ENCODE peak calls at places on chromosome 18, in eight cellular contexts. One of them, this sample, is unnamed.

GRCh38 chr18:51516478-51517038 is 319.1 kb upstream of the MEX3C start:
- DNase-seq in left ventricle myocardium inferior: no peak
- DNase-seq in CD8-positive, alpha-beta T cell: no peak
- DNase-seq in GM12864: no peak
- DNase-seq in right atrium auricular region: no peak
- DNase-seq in left lung: no peak
- DNase-seq in fibroblast of lung: no peak
- DNase-seq in brain microvascular endothelial cell: no peak
- DNase-seq in this sample: peak

GRCh38 chr18:2985628-2986027 is 27.3 kb downstream of the LPIN2 start:
- DNase-seq in CD8-positive, alpha-beta T cell: peak
- DNase-seq in left lung: no peak
- DNase-seq in GM12864: no peak
- DNase-seq in left ventricle myocardium inferior: no peak
- DNase-seq in fibroblast of lung: peak
- DNase-seq in brain microvascular endothelial cell: no peak
- DNase-seq in right atrium auricular region: no peak
- DNase-seq in this sample: peak

GRCh38 chr18:13269599-13270011 is 51.0 kb downstream of the LDLRAD4 start:
- DNase-seq in right atrium auricular region: no peak
- DNase-seq in fibroblast of lung: no peak
- DNase-seq in GM12864: no peak
- DNase-seq in CD8-positive, alpha-beta T cell: no peak
- DNase-seq in brain microvascular endothelial cell: no peak
- DNase-seq in left ventricle myocardium inferior: peak
- DNase-seq in left lung: no peak
- DNase-seq in this sample: no peak

GRCh38 chr18:67151366-67151765 is 365.2 kb downstream of the DSEL start:
- DNase-seq in right atrium auricular region: no peak
- DNase-seq in GM12864: no peak
- DNase-seq in brain microvascular endothelial cell: no peak
- DNase-seq in left ventricle myocardium inferior: no peak
- DNase-seq in CD8-positive, alpha-beta T cell: no peak
- DNase-seq in left lung: no peak
- DNase-seq in fibroblast of lung: no peak
- DNase-seq in this sample: no peak

GRCh38 chr18:72458256-72458655 is 85.9 kb downstream of the CBLN2 start:
- DNase-seq in fibroblast of lung: no peak
- DNase-seq in GM12864: no peak
- DNase-seq in CD8-positive, alpha-beta T cell: no peak
- DNase-seq in brain microvascular endothelial cell: no peak
- DNase-seq in left lung: no peak
- DNase-seq in left ventricle myocardium inferior: no peak
- DNase-seq in right atrium auricular region: no peak
- DNase-seq in this sample: no peak

GRCh38 chr18:10497350-10497749 is 28.5 kb upstream of the NAPG start:
- DNase-seq in left ventricle myocardium inferior: no peak
- DNase-seq in left lung: no peak
- DNase-seq in right atrium auricular region: no peak
- DNase-seq in brain microvascular endothelial cell: no peak
- DNase-seq in fibroblast of lung: no peak
- DNase-seq in GM12864: no peak
- DNase-seq in CD8-positive, alpha-beta T cell: no peak
- DNase-seq in this sample: no peak

GRCh38 chr18:2846241-2846637 is 567 bp upstream of the EMILIN2 start:
- DNase-seq in left lung: no peak
- DNase-seq in GM12864: no peak
- DNase-seq in right atrium auricular region: no peak
- DNase-seq in CD8-positive, alpha-beta T cell: no peak
- DNase-seq in brain microvascular endothelial cell: peak
- DNase-seq in fibroblast of lung: peak
- DNase-seq in left ventricle myocardium inferior: no peak
- DNase-seq in this sample: peak

GRCh38 chr18:30415903-30416302 is 626.6 kb downstream of the DSC3 start:
- DNase-seq in brain microvascular endothelial cell: no peak
- DNase-seq in right atrium auricular region: no peak
- DNase-seq in fibroblast of lung: peak
- DNase-seq in left ventricle myocardium inferior: no peak
- DNase-seq in GM12864: no peak
- DNase-seq in left lung: no peak
- DNase-seq in CD8-positive, alpha-beta T cell: no peak
- DNase-seq in this sample: no peak

GRCh38 chr18:2410688-2411087 is 160.6 kb downstream of the METTL4 start:
- DNase-seq in brain microvascular endothelial cell: peak
- DNase-seq in GM12864: no peak
- DNase-seq in CD8-positive, alpha-beta T cell: no peak
- DNase-seq in left lung: no peak
- DNase-seq in right atrium auricular region: no peak
- DNase-seq in fibroblast of lung: no peak
- DNase-seq in left ventricle myocardium inferior: no peak
- DNase-seq in this sample: no peak

GRCh38 chr18:78724214-78724834 is 255.3 kb upstream of the SALL3 start:
- DNase-seq in CD8-positive, alpha-beta T cell: no peak
- DNase-seq in left ventricle myocardium inferior: no peak
- DNase-seq in left lung: peak
- DNase-seq in right atrium auricular region: no peak
- DNase-seq in fibroblast of lung: no peak
- DNase-seq in brain microvascular endothelial cell: no peak
- DNase-seq in GM12864: no peak
- DNase-seq in this sample: no peak

GRCh38 chr18:29644276-29644675 is 1398.3 kb downstream of the DSC3 start:
- DNase-seq in CD8-positive, alpha-beta T cell: no peak
- DNase-seq in GM12864: no peak
- DNase-seq in left ventricle myocardium inferior: no peak
- DNase-seq in left lung: no peak
- DNase-seq in right atrium auricular region: no peak
- DNase-seq in fibroblast of lung: no peak
- DNase-seq in brain microvascular endothelial cell: no peak
- DNase-seq in this sample: no peak

GRCh38 chr18:31486165-31486564 is 11.8 kb upstream of the DSG2 start:
- DNase-seq in left lung: no peak
- DNase-seq in left ventricle myocardium inferior: no peak
- DNase-seq in GM12864: no peak
- DNase-seq in fibroblast of lung: no peak
- DNase-seq in brain microvascular endothelial cell: no peak
- DNase-seq in right atrium auricular region: no peak
- DNase-seq in CD8-positive, alpha-beta T cell: no peak
- DNase-seq in this sample: no peak

GRCh38 chr18:13464432-13465125 is 246.0 kb downstream of the LDLRAD4 start:
- DNase-seq in brain microvascular endothelial cell: no peak
- DNase-seq in left lung: peak
- DNase-seq in left ventricle myocardium inferior: peak
- DNase-seq in fibroblast of lung: no peak
- DNase-seq in GM12864: peak
- DNase-seq in CD8-positive, alpha-beta T cell: peak
- DNase-seq in right atrium auricular region: no peak
- DNase-seq in this sample: peak

GRCh38 chr18:12838178-12838634 is 45.8 kb downstream of the PTPN2 start:
- DNase-seq in right atrium auricular region: no peak
- DNase-seq in left ventricle myocardium inferior: no peak
- DNase-seq in GM12864: no peak
- DNase-seq in fibroblast of lung: peak
- DNase-seq in brain microvascular endothelial cell: peak
- DNase-seq in left lung: no peak
- DNase-seq in CD8-positive, alpha-beta T cell: no peak
- DNase-seq in this sample: peak

DNA sequence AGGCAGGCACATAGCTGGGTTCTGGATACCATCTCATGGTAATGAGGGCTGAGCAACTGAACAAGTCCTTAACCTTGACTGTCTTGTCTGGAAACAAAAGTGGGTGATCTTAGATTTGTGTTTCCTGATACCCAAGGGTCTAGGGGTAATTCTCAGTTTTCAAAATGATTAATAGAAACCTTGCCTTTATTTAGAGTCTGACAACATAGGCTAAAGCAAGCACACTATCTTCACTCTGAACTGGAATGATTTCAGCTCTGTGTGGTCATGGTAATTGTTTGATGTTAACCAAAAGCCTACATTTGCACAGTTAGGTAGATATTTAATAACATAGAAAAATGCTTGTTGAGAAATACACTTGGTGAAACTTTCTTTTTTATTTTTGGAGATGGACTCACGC is 6.8 kb upstream of the LAMA3 start:
- DNase-seq in right atrium auricular region: no peak
- DNase-seq in left lung: no peak
- DNase-seq in CD8-positive, alpha-beta T cell: no peak
- DNase-seq in left ventricle myocardium inferior: no peak
- DNase-seq in GM12864: no peak
- DNase-seq in fibroblast of lung: no peak
- DNase-seq in brain microvascular endothelial cell: no peak
- DNase-seq in this sample: peak
- H3K4me3 ChIP-seq in right atrium auricular region: no peak
- H3K4me3 ChIP-seq in left lung: no peak
- H3K4me3 ChIP-seq in CD8-positive, alpha-beta T cell: no peak
- H3K4me3 ChIP-seq in left ventricle myocardium inferior: no peak
- H3K4me3 ChIP-seq in GM12864: no peak
- H3K4me3 ChIP-seq in fibroblast of lung: no peak
- H3K4me3 ChIP-seq in brain microvascular endothelial cell: no peak
- H3K4me3 ChIP-seq in this sample: no peak

GRCh38 chr18:24023185-24023814 is 8.7 kb downstream of the TTC39C start:
- DNase-seq in GM12864: no peak
- DNase-seq in fibroblast of lung: no peak
- DNase-seq in right atrium auricular region: no peak
- DNase-seq in left ventricle myocardium inferior: no peak
- DNase-seq in brain microvascular endothelial cell: no peak
- DNase-seq in left lung: no peak
- DNase-seq in CD8-positive, alpha-beta T cell: no peak
- DNase-seq in this sample: no peak
- TF ChIP-seq CTCF in GM12864: no peak
- TF ChIP-seq CTCF in fibroblast of lung: peak
- TF ChIP-seq CTCF in right atrium auricular region: no peak
- TF ChIP-seq CTCF in left ventricle myocardium inferior: no peak
- TF ChIP-seq CTCF in brain microvascular endothelial cell: peak
- TF ChIP-seq CTCF in left lung: no peak
- TF ChIP-seq CTCF in CD8-positive, alpha-beta T cell: no peak
- TF ChIP-seq CTCF in this sample: no peak

GRCh38 chr18:22346342-22346967 is 71.3 kb downstream of the CTAGE1 start:
- DNase-seq in fibroblast of lung: peak
- DNase-seq in GM12864: no peak
- DNase-seq in right atrium auricular region: peak
- DNase-seq in left ventricle myocardium inferior: peak
- DNase-seq in CD8-positive, alpha-beta T cell: peak
- DNase-seq in brain microvascular endothelial cell: peak
- DNase-seq in left lung: no peak
- DNase-seq in this sample: no peak
- H3K4me3 ChIP-seq in fibroblast of lung: no peak
- H3K4me3 ChIP-seq in GM12864: no peak
- H3K4me3 ChIP-seq in right atrium auricular region: peak
- H3K4me3 ChIP-seq in left ventricle myocardium inferior: peak
- H3K4me3 ChIP-seq in CD8-positive, alpha-beta T cell: peak
- H3K4me3 ChIP-seq in brain microvascular endothelial cell: no peak
- H3K4me3 ChIP-seq in left lung: no peak
- H3K4me3 ChIP-seq in this sample: no peak

DNA sequence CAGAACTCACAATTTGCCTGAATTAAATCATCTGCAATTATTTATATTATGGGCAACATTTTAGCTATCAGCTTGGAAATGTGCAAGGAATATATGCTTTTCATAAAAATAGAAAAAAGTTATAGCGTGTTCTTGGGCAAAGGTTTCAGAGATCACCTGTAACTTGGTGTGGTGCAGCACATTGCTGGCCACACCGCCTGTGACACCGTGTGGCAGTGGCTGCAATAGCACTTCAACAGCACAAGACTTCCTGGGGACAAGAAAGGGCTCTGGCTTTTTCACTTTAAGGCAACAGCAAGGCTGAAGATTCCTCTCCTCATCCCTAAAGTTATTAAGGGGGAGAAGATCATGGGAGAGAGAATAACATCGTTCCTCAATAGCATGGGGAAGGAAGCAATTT is 14.8 kb upstream of the SERPINB3 start:
- DNase-seq in fibroblast of lung: no peak
- DNase-seq in left ventricle myocardium inferior: no peak
- DNase-seq in brain microvascular endothelial cell: no peak
- DNase-seq in CD8-positive, alpha-beta T cell: no peak
- DNase-seq in GM12864: peak
- DNase-seq in right atrium auricular region: no peak
- DNase-seq in left lung: peak
- DNase-seq in this sample: peak
- TF ChIP-seq CTCF in fibroblast of lung: no peak
- TF ChIP-seq CTCF in left ventricle myocardium inferior: peak
- TF ChIP-seq CTCF in brain microvascular endothelial cell: peak
- TF ChIP-seq CTCF in CD8-positive, alpha-beta T cell: no peak
- TF ChIP-seq CTCF in GM12864: peak
- TF ChIP-seq CTCF in right atrium auricular region: no peak
- TF ChIP-seq CTCF in left lung: no peak
- TF ChIP-seq CTCF in this sample: peak

GRCh38 chr18:48136544-48137353 is 206.3 kb upstream of the SMAD2 start:
- DNase-seq in fibroblast of lung: no peak
- DNase-seq in CD8-positive, alpha-beta T cell: no peak
- DNase-seq in left lung: no peak
- DNase-seq in GM12864: no peak
- DNase-seq in right atrium auricular region: no peak
- DNase-seq in left ventricle myocardium inferior: no peak
- DNase-seq in brain microvascular endothelial cell: no peak
- DNase-seq in this sample: no peak
- H3K4me3 ChIP-seq in fibroblast of lung: peak
- H3K4me3 ChIP-seq in CD8-positive, alpha-beta T cell: no peak
- H3K4me3 ChIP-seq in left lung: peak
- H3K4me3 ChIP-seq in GM12864: no peak
- H3K4me3 ChIP-seq in right atrium auricular region: peak
- H3K4me3 ChIP-seq in left ventricle myocardium inferior: peak
- H3K4me3 ChIP-seq in brain microvascular endothelial cell: peak
- H3K4me3 ChIP-seq in this sample: no peak

DNA sequence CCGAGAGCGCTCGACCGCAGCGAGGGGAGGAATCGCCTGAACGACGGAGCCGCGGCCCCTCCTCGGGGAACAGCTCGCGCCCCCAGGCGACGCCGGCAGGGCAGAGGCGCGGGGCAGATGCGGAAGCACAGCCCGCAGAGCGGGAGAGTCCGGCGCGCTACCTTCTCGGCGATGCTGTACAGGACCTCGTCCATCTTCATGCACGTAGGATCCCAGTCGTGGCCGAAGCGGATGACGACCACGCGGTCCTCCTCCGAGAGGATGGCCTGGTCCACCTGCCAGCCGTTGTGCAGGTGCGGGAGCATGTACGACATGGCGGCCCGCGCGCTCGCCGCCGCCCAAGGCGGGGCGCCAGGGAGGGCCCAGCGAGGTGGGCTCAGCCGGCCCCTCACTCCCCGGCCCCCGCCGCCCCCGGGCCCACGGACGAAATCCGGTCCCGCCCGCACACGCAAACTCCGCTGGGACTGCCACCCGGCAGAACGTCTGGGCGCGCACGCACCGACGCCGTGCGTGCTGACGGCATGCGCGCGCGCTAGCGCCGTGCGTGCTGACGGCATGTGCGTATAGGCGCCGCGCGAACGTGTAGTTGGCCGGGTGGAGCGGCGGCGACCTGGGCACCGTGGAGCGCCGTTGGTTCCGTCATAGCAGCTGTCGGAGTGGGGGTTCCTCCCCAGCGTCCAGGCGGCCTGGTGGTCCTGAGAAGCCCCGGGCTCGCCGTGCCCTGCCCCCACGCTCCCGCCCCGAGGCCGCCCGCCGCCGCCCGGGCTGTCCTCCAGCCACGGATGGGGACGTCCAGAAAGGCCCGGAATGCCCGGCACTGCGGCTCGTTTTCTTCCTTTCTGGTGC is at the start of gene TXNL4A:
- DNase-seq in CD8-positive, alpha-beta T cell: peak
- DNase-seq in GM12864: peak
- DNase-seq in fibroblast of lung: peak
- DNase-seq in brain microvascular endothelial cell: peak
- DNase-seq in right atrium auricular region: peak
- DNase-seq in left ventricle myocardium inferior: peak
- DNase-seq in left lung: peak
- DNase-seq in this sample: peak
- TF ChIP-seq CTCF in CD8-positive, alpha-beta T cell: peak
- TF ChIP-seq CTCF in GM12864: peak
- TF ChIP-seq CTCF in fibroblast of lung: peak
- TF ChIP-seq CTCF in brain microvascular endothelial cell: peak
- TF ChIP-seq CTCF in right atrium auricular region: peak
- TF ChIP-seq CTCF in left ventricle myocardium inferior: peak
- TF ChIP-seq CTCF in left lung: no peak
- TF ChIP-seq CTCF in this sample: peak